ENCODE peak calls at places on chromosomes 7 and 10, in nine cellular contexts. A is stomach, O is AG04449, B is GM13976, G is GM13977, Q is HFF-Myc, E is heart left ventricle, Z is mesothelial cell of epicardium, W is MCF 10A. Y is an unnamed sample.

GRCh38 chr7:47407136-47407535 is 174.8 kb downstream of the TNS3 start:
- DNase-seq in A (peak), O (no peak), B (no peak), G (no peak), Q (no peak), E (no peak), Z (no peak), W (no peak), Y (no peak)

GRCh38 chr10:62726142-62726541 is 78.4 kb upstream of the ADO start:
- DNase-seq in A (no peak), O (no peak), B (peak), G (peak), Q (no peak), E (no peak), Z (no peak), W (no peak), Y (no peak)

GRCh38 chr10:70617798-70618568 is 15.4 kb upstream of the PRF1 start:
- DNase-seq in A (no peak), O (peak), B (no peak), G (no peak), Q (no peak), E (no peak), Z (no peak), W (no peak), Y (no peak)

GRCh38 chr10:104577171-104577570 is 63.9 kb upstream of the SORCS3 start:
- DNase-seq in A (no peak), O (no peak), B (no peak), G (no peak), Q (no peak), E (no peak), Z (no peak), W (no peak), Y (no peak)

GRCh38 chr7:95690367-95690947 is 81.9 kb upstream of the DYNC1I1 start:
- DNase-seq in A (no peak), O (no peak), B (no peak), G (no peak), Q (no peak), E (no peak), Z (no peak), W (peak), Y (no peak)

GRCh38 chr10:121645696-121646095 is 47.5 kb upstream of the FGFR2 start:
- DNase-seq in A (no peak), O (no peak), B (no peak), G (no peak), Q (no peak), E (no peak), Z (no peak), W (no peak), Y (no peak)

GRCh38 chr7:151923097-151923876 is 33.0 kb upstream of the GALNTL5 start:
- DNase-seq in A (peak), O (no peak), B (no peak), G (no peak), Q (no peak), E (no peak), Z (no peak), W (peak), Y (no peak)

GRCh38 chr10:91901784-91902677 is 7.3 kb downstream of the FGFBP3 start:
- DNase-seq in A (peak), O (peak), B (no peak), G (no peak), Q (peak), E (no peak), Z (no peak), W (peak), Y (peak)

GRCh38 chr7:87058739-87059524 is 522 bp downstream of the ELAPOR2 start:
- DNase-seq in A (peak), O (no peak), B (no peak), G (no peak), Q (no peak), E (peak), Z (no peak), W (peak), Y (no peak)

GRCh38 chr10:110434477-110435096 is 63.1 kb upstream of the DUSP5 start:
- DNase-seq in A (no peak), O (no peak), B (no peak), G (no peak), Q (no peak), E (no peak), Z (no peak), W (no peak), Y (no peak)

GRCh38 chr7:92641921-92642511 is 51.8 kb upstream of the FAM133B start:
- DNase-seq in A (no peak), O (peak), B (peak), G (no peak), Q (no peak), E (no peak), Z (no peak), W (no peak), Y (no peak)

GRCh38 chr10:71475243-71475871 is 78.6 kb downstream of the CDH23 start:
- DNase-seq in A (no peak), O (no peak), B (no peak), G (no peak), Q (no peak), E (no peak), Z (no peak), W (no peak), Y (no peak)

GRCh38 chr10:11359849-11360248 is 251.6 kb downstream of the USP6NL start:
- DNase-seq in A (no peak), O (no peak), B (no peak), G (no peak), Q (no peak), E (no peak), Z (no peak), W (no peak), Y (no peak)

GRCh38 chr10:128210215-128211063 is 84.2 kb upstream of the MKI67 start:
- DNase-seq in A (peak), O (no peak), B (peak), G (peak), Q (no peak), E (peak), Z (peak), W (peak), Y (no peak)

GRCh38 chr10:101452593-101452992 is 98.6 kb downstream of the BTRC start:
- DNase-seq in A (no peak), O (no peak), B (no peak), G (no peak), Q (no peak), E (no peak), Z (no peak), W (no peak), Y (no peak)

GRCh38 chr10:59971915-59972314 is 65.6 kb upstream of the CCDC6 start:
- DNase-seq in A (peak), O (no peak), B (no peak), G (no peak), Q (no peak), E (no peak), Z (no peak), W (peak), Y (no peak)

GRCh38 chr7:36732806-36733205 is 8.5 kb upstream of the AOAH start:
- DNase-seq in A (no peak), O (no peak), B (no peak), G (no peak), Q (no peak), E (no peak), Z (no peak), W (no peak), Y (no peak)

GRCh38 chr10:73590881-73591577 is at the start of gene USP54:
- DNase-seq in A (no peak), O (no peak), B (no peak), G (no peak), Q (no peak), E (no peak), Z (no peak), W (peak), Y (peak)

GRCh38 chr10:6504296-6504695 is 75.8 kb downstream of the PRKCQ start:
- DNase-seq in A (no peak), O (no peak), B (no peak), G (no peak), Q (no peak), E (no peak), Z (no peak), W (peak), Y (no peak)

GRCh38 chr10:28668363-28669226 is 8.7 kb upstream of the BAMBI start:
- DNase-seq in A (peak), O (no peak), B (no peak), G (no peak), Q (no peak), E (peak), Z (peak), W (no peak), Y (no peak)

GRCh38 chr10:89414879-89415821 is 782 bp downstream of the IFIT5 start:
- DNase-seq in A (peak), O (no peak), B (peak), G (peak), Q (no peak), E (peak), Z (peak), W (peak), Y (no peak)

GRCh38 chr7:139679731-139680594 is 97.8 kb downstream of the HIPK2 start:
- DNase-seq in A (peak), O (no peak), B (no peak), G (no peak), Q (no peak), E (no peak), Z (no peak), W (peak), Y (no peak)

GRCh38 chr7:20005081-20005480 is 212.1 kb downstream of the MACC1 start:
- DNase-seq in A (no peak), O (no peak), B (no peak), G (no peak), Q (no peak), E (no peak), Z (no peak), W (no peak), Y (no peak)

GRCh38 chr10:97518601-97519043 is 19.9 kb downstream of the UBTD1 start:
- DNase-seq in A (no peak), O (no peak), B (no peak), G (no peak), Q (no peak), E (no peak), Z (no peak), W (no peak), Y (no peak)

GRCh38 chr7:28784166-28784870 is 173.8 kb downstream of the TRIL start:
- DNase-seq in A (no peak), O (peak), B (no peak), G (no peak), Q (no peak), E (no peak), Z (no peak), W (no peak), Y (no peak)

GRCh38 chr7:71595176-71595575 is 463.2 kb downstream of the GALNT17 start:
- DNase-seq in A (no peak), O (no peak), B (no peak), G (no peak), Q (no peak), E (no peak), Z (no peak), W (no peak), Y (no peak)

GRCh38 chr7:121023189-121023588 is 34.7 kb downstream of the CPED1 start:
- DNase-seq in A (no peak), O (no peak), B (no peak), G (no peak), Q (no peak), E (no peak), Z (no peak), W (no peak), Y (no peak)

GRCh38 chr10:35355971-35356724 is 19.8 kb downstream of the CCNY start:
- DNase-seq in A (no peak), O (no peak), B (peak), G (peak), Q (no peak), E (no peak), Z (no peak), W (no peak), Y (no peak)

GRCh38 chr10:77637986-77638765 is 568 bp upstream of the KCNMA1 start:
- DNase-seq in A (no peak), O (no peak), B (no peak), G (peak), Q (no peak), E (no peak), Z (peak), W (no peak), Y (no peak)

GRCh38 chr10:44311563-44311905 is 73.4 kb downstream of the CXCL12 start:
- DNase-seq in A (no peak), O (no peak), B (no peak), G (no peak), Q (no peak), E (no peak), Z (no peak), W (no peak), Y (no peak)

GRCh38 chr10:113980408-113981087 is 63.1 kb upstream of the ADRB1 start:
- DNase-seq in A (no peak), O (no peak), B (no peak), G (no peak), Q (no peak), E (no peak), Z (no peak), W (peak), Y (no peak)
- TF ChIP-seq CTCF in A (no peak), O (no peak), B (no peak), G (peak), Q (peak), E (peak), Z (no peak), W (no peak), Y (peak)

GRCh38 chr7:85237721-85238120 is 50.9 kb upstream of the SEMA3D start:
- DNase-seq in A (no peak), O (peak), B (no peak), G (no peak), Q (peak), E (no peak), Z (no peak), W (no peak), Y (no peak)
- TF ChIP-seq CTCF in A (no peak), O (no peak), B (no peak), G (no peak), Q (no peak), E (no peak), Z (no peak), W (no peak), Y (no peak)

GRCh38 chr10:126256864-126257263 is 131.4 kb downstream of the ADAM12 start:
- DNase-seq in A (no peak), O (no peak), B (no peak), G (no peak), Q (no peak), E (no peak), Z (no peak), W (no peak), Y (no peak)
- TF ChIP-seq CTCF in A (no peak), O (no peak), B (no peak), G (no peak), Q (peak), E (no peak), Z (no peak), W (no peak), Y (no peak)

DNA sequence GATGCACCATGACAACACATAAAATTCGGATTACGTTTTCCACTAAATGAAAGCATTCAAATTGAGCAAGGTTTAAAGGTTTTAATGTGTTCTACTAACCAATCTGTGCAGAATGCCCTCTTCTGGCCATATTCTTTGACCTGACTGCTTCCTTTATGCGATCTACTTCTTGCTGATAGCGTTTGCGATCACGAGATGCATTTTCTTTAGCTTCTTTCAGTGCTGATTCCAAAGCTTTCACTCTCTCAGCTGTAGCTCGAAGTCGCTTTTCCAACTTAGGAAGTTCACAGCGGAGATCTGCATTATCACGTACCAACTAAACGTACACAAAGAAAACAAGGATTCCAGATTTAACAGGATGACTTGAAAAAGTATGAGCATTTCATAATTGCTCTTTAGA is 39.2 kb downstream of the KIF5B start:
- DNase-seq in A (no peak), O (no peak), B (no peak), G (no peak), Q (no peak), E (no peak), Z (no peak), W (no peak), Y (no peak)
- TF ChIP-seq CTCF in A (no peak), O (no peak), B (no peak), G (no peak), Q (no peak), E (no peak), Z (no peak), W (no peak), Y (peak)

GRCh38 chr10:79234391-79235318 is 112.6 kb upstream of the PPIF start:
- DNase-seq in A (no peak), O (no peak), B (no peak), G (no peak), Q (no peak), E (no peak), Z (no peak), W (peak), Y (no peak)
- TF ChIP-seq CTCF in A (no peak), O (no peak), B (no peak), G (no peak), Q (no peak), E (no peak), Z (no peak), W (no peak), Y (no peak)

DNA sequence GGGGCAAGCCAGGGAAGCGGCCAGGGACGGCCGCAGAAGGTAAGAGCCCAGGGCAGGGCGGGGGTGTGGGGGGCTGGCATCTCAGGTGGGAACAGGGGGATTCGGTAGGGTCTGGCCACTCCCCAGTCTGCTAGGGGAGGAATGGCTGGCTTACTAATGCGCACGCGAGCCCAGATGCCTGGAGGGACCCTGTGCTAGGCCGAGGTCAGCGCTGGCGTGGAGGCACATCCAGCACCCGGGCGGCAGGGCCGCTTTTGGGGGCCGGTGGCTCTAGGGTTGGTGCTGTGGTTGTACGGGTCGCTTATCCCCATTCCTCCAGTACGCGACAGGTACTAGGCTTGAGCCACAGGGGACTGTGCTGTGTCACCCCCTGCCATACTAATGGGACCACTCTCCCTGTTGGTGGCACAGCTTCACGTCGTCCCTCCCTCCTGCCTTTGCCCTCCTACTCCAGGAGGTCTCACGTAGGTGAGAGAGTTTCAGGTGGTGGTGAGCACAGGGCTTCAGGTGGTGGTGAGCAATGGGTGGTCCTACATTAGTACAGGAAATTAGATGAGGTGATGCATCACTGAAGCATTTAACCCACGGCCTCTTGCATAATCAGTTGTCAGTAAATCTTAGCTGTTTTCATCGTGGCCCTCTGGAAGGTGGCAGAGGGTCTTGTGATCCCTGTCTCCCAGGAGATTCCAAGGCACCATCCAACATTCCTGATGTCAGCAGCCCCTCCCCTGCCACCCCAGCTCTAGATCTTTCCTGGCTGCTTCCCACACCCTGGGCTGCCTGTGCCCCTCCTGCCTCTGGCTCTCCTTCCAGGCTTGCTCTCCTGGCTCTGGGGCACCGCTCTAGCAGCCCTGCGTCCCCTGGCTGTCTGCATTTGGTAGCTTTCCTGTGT is 981 bp downstream of the AEBP1 start:
- DNase-seq in A (no peak), O (no peak), B (peak), G (peak), Q (no peak), E (peak), Z (no peak), W (peak), Y (peak)
- TF ChIP-seq CTCF in A (no peak), O (no peak), B (no peak), G (no peak), Q (no peak), E (no peak), Z (no peak), W (no peak), Y (no peak)

GRCh38 chr7:129836983-129837382 is 115.8 kb downstream of the UBE2H start:
- DNase-seq in A (no peak), O (no peak), B (no peak), G (no peak), Q (no peak), E (no peak), Z (no peak), W (no peak), Y (no peak)
- TF ChIP-seq CTCF in A (no peak), O (no peak), B (no peak), G (no peak), Q (no peak), E (no peak), Z (no peak), W (no peak), Y (no peak)

GRCh38 chr7:73861305-73861704 is 346 bp downstream of the TMEM270 start:
- DNase-seq in A (no peak), O (no peak), B (no peak), G (no peak), Q (no peak), E (no peak), Z (no peak), W (no peak), Y (no peak)

GRCh38 chr7:73858807-73859206 is 2.2 kb upstream of the TMEM270 start:
- DNase-seq in A (no peak), O (no peak), B (no peak), G (no peak), Q (no peak), E (no peak), Z (no peak), W (no peak), Y (no peak)

GRCh38 chr7:73864981-73865711 is 4.2 kb downstream of the TMEM270 start:
- DNase-seq in A (no peak), O (no peak), B (no peak), G (no peak), Q (no peak), E (no peak), Z (no peak), W (no peak), Y (no peak)

GRCh38 chr7:73856941-73857340 is 4.0 kb upstream of the TMEM270 start:
- DNase-seq in A (no peak), O (no peak), B (no peak), G (no peak), Q (no peak), E (peak), Z (no peak), W (no peak), Y (no peak)

GRCh38 chr7:73860859-73861258 is at the start of gene TMEM270:
- DNase-seq in A (no peak), O (no peak), B (no peak), G (no peak), Q (no peak), E (peak), Z (no peak), W (no peak), Y (no peak)
- TF ChIP-seq CTCF in A (no peak), O (no peak), B (no peak), G (no peak), Q (no peak), E (no peak), Z (no peak), W (no peak), Y (no peak)